ENCODE peak calls at places on chromosomes 3 and 15, in seven cellular contexts. One of them, this sample, is unnamed.

GRCh38 chr3:176696816-176697215 is 500.5 kb downstream of the TBL1XR1 start:
- DNase-seq in OCI-LY7: no peak
- DNase-seq in fibroblast of pulmonary artery: no peak
- DNase-seq in HAP-1: no peak
- DNase-seq in fibroblast of lung: peak; percentile 6
- DNase-seq in ovary: no peak
- DNase-seq in body of pancreas: peak; percentile 33
- DNase-seq in this sample: no peak

GRCh38 chr3:159839561-159840379 is 148.9 kb upstream of the IL12A start:
- DNase-seq in fibroblast of pulmonary artery: no peak
- DNase-seq in OCI-LY7: no peak
- DNase-seq in fibroblast of lung: peak; percentile 60
- DNase-seq in HAP-1: peak; percentile 61
- DNase-seq in body of pancreas: no peak
- DNase-seq in ovary: no peak
- DNase-seq in this sample: no peak

GRCh38 chr15:72782993-72783562 is 480 bp downstream of the ADPGK start:
- DNase-seq in HAP-1: no peak
- DNase-seq in fibroblast of lung: no peak
- DNase-seq in OCI-LY7: peak; percentile 56
- DNase-seq in fibroblast of pulmonary artery: peak; percentile 30
- DNase-seq in body of pancreas: peak; percentile 57
- DNase-seq in ovary: no peak
- DNase-seq in this sample: peak; percentile 31

GRCh38 chr3:114308377-114308776 is 14.5 kb downstream of the TIGIT start:
- DNase-seq in HAP-1: no peak
- DNase-seq in body of pancreas: no peak
- DNase-seq in fibroblast of lung: no peak
- DNase-seq in fibroblast of pulmonary artery: no peak
- DNase-seq in ovary: no peak
- DNase-seq in OCI-LY7: no peak
- DNase-seq in this sample: no peak

GRCh38 chr15:32856753-32857152 is 138.9 kb downstream of the GREM1 start:
- DNase-seq in OCI-LY7: no peak
- DNase-seq in fibroblast of lung: peak; percentile 96
- DNase-seq in HAP-1: no peak
- DNase-seq in body of pancreas: no peak
- DNase-seq in fibroblast of pulmonary artery: no peak
- DNase-seq in ovary: no peak
- DNase-seq in this sample: no peak

GRCh38 chr3:15333099-15333956 is 942 bp upstream of the SH3BP5 start:
- DNase-seq in body of pancreas: no peak
- DNase-seq in OCI-LY7: no peak
- DNase-seq in ovary: peak; percentile 63
- DNase-seq in HAP-1: no peak
- DNase-seq in fibroblast of pulmonary artery: no peak
- DNase-seq in fibroblast of lung: no peak
- DNase-seq in this sample: no peak

GRCh38 chr15:74253276-74253921 is 17.3 kb downstream of the CCDC33 start:
- DNase-seq in body of pancreas: no peak
- DNase-seq in ovary: no peak
- DNase-seq in HAP-1: no peak
- DNase-seq in fibroblast of pulmonary artery: no peak
- DNase-seq in fibroblast of lung: peak; percentile 12
- DNase-seq in OCI-LY7: peak; percentile 44
- DNase-seq in this sample: no peak

GRCh38 chr15:27017168-27017809 is 46.3 kb downstream of the GABRG3 start:
- DNase-seq in OCI-LY7: peak; percentile 62
- DNase-seq in fibroblast of lung: peak; percentile 72
- DNase-seq in fibroblast of pulmonary artery: peak; percentile 66
- DNase-seq in HAP-1: peak; percentile 85
- DNase-seq in body of pancreas: peak; percentile 55
- DNase-seq in ovary: no peak
- DNase-seq in this sample: peak; percentile 44

GRCh38 chr15:74552761-74553441 is 11.9 kb downstream of the ARID3B start:
- DNase-seq in body of pancreas: no peak
- DNase-seq in fibroblast of pulmonary artery: no peak
- DNase-seq in ovary: no peak
- DNase-seq in HAP-1: no peak
- DNase-seq in fibroblast of lung: no peak
- DNase-seq in OCI-LY7: no peak
- DNase-seq in this sample: no peak

GRCh38 chr3:40381904-40382616 is 4.9 kb upstream of the ENTPD3 start:
- DNase-seq in fibroblast of pulmonary artery: no peak
- DNase-seq in ovary: no peak
- DNase-seq in fibroblast of lung: no peak
- DNase-seq in body of pancreas: no peak
- DNase-seq in HAP-1: no peak
- DNase-seq in OCI-LY7: no peak
- DNase-seq in this sample: no peak

GRCh38 chr3:57224856-57225255 is 2.7 kb upstream of the APPL1 start:
- DNase-seq in ovary: no peak
- DNase-seq in HAP-1: no peak
- DNase-seq in OCI-LY7: peak; percentile 16
- DNase-seq in body of pancreas: no peak
- DNase-seq in fibroblast of pulmonary artery: peak; percentile 1
- DNase-seq in fibroblast of lung: peak; percentile 16
- DNase-seq in this sample: no peak

GRCh38 chr3:26768068-26768651 is 145.6 kb downstream of the LRRC3B start:
- DNase-seq in OCI-LY7: no peak
- DNase-seq in fibroblast of lung: no peak
- DNase-seq in body of pancreas: no peak
- DNase-seq in HAP-1: no peak
- DNase-seq in ovary: no peak
- DNase-seq in fibroblast of pulmonary artery: no peak
- DNase-seq in this sample: no peak

GRCh38 chr3:25423780-25424179 is 4.3 kb upstream of the RARB start:
- DNase-seq in fibroblast of lung: peak; percentile 84
- DNase-seq in body of pancreas: no peak
- DNase-seq in HAP-1: no peak
- DNase-seq in fibroblast of pulmonary artery: peak; percentile 51
- DNase-seq in OCI-LY7: no peak
- DNase-seq in ovary: no peak
- DNase-seq in this sample: no peak

GRCh38 chr15:53401503-53401902 is 358.0 kb downstream of the WDR72 start:
- DNase-seq in fibroblast of lung: no peak
- DNase-seq in OCI-LY7: no peak
- DNase-seq in HAP-1: no peak
- DNase-seq in ovary: no peak
- DNase-seq in fibroblast of pulmonary artery: no peak
- DNase-seq in body of pancreas: no peak
- DNase-seq in this sample: no peak

GRCh38 chr3:156218353-156218744 is 98.0 kb downstream of the KCNAB1 start:
- DNase-seq in ovary: no peak
- DNase-seq in fibroblast of lung: peak; percentile 52
- DNase-seq in OCI-LY7: no peak
- DNase-seq in fibroblast of pulmonary artery: no peak
- DNase-seq in body of pancreas: no peak
- DNase-seq in HAP-1: no peak
- DNase-seq in this sample: no peak

GRCh38 chr3:48662753-48663488 is at the start of gene CELSR3:
- DNase-seq in ovary: peak; percentile 81
- DNase-seq in OCI-LY7: peak; percentile 95
- DNase-seq in fibroblast of lung: peak; percentile 90
- DNase-seq in body of pancreas: peak; percentile 52
- DNase-seq in fibroblast of pulmonary artery: peak; percentile 92
- DNase-seq in HAP-1: peak; percentile 92
- DNase-seq in this sample: peak; percentile 85

GRCh38 chr15:88512606-88513005 is 33.9 kb downstream of the DET1 start:
- DNase-seq in fibroblast of lung: peak; percentile 51
- DNase-seq in fibroblast of pulmonary artery: no peak
- DNase-seq in OCI-LY7: no peak
- DNase-seq in ovary: no peak
- DNase-seq in body of pancreas: no peak
- DNase-seq in HAP-1: no peak
- DNase-seq in this sample: no peak

GRCh38 chr3:129992781-129993180 is 18.3 kb downstream of the TRH start:
- DNase-seq in HAP-1: peak; percentile 22
- DNase-seq in fibroblast of lung: no peak
- DNase-seq in OCI-LY7: no peak
- DNase-seq in ovary: no peak
- DNase-seq in fibroblast of pulmonary artery: peak; percentile 7
- DNase-seq in body of pancreas: no peak
- DNase-seq in this sample: no peak

GRCh38 chr15:23629234-23629805 is 18.3 kb downstream of the MAGEL2 start:
- DNase-seq in HAP-1: no peak
- DNase-seq in ovary: no peak
- DNase-seq in fibroblast of pulmonary artery: peak; percentile 14
- DNase-seq in fibroblast of lung: peak; percentile 4
- DNase-seq in body of pancreas: no peak
- DNase-seq in OCI-LY7: peak; percentile 4
- DNase-seq in this sample: no peak

GRCh38 chr3:186090884-186091283 is 18.0 kb downstream of the ETV5 start:
- DNase-seq in ovary: no peak
- DNase-seq in OCI-LY7: no peak
- DNase-seq in fibroblast of lung: no peak
- DNase-seq in HAP-1: no peak
- DNase-seq in body of pancreas: no peak
- DNase-seq in fibroblast of pulmonary artery: no peak
- DNase-seq in this sample: no peak

GRCh38 chr3:20574746-20575145 is 388.7 kb upstream of the SGO1 start:
- DNase-seq in fibroblast of lung: peak; percentile 95
- DNase-seq in OCI-LY7: no peak
- DNase-seq in body of pancreas: no peak
- DNase-seq in fibroblast of pulmonary artery: peak; percentile 81
- DNase-seq in ovary: no peak
- DNase-seq in HAP-1: no peak
- DNase-seq in this sample: no peak

GRCh38 chr3:196979545-196979944 is 10.9 kb upstream of the PIGZ start:
- DNase-seq in fibroblast of pulmonary artery: peak; percentile 91
- DNase-seq in HAP-1: no peak
- DNase-seq in ovary: peak; percentile 59
- DNase-seq in OCI-LY7: no peak
- DNase-seq in fibroblast of lung: peak; percentile 33
- DNase-seq in body of pancreas: no peak
- DNase-seq in this sample: no peak

GRCh38 chr3:12473503-12473902 is 10.8 kb upstream of the TSEN2 start:
- DNase-seq in body of pancreas: no peak
- DNase-seq in HAP-1: no peak
- DNase-seq in fibroblast of lung: no peak
- DNase-seq in OCI-LY7: no peak
- DNase-seq in fibroblast of pulmonary artery: no peak
- DNase-seq in ovary: no peak
- DNase-seq in this sample: no peak

GRCh38 chr3:58657571-58658141 is 8.9 kb downstream of the FAM3D start:
- DNase-seq in fibroblast of pulmonary artery: no peak
- DNase-seq in HAP-1: no peak
- DNase-seq in body of pancreas: peak; percentile 10
- DNase-seq in OCI-LY7: no peak
- DNase-seq in fibroblast of lung: no peak
- DNase-seq in ovary: no peak
- DNase-seq in this sample: peak; percentile 56

GRCh38 chr3:80285370-80285769 is 517.6 kb upstream of the ROBO1 start:
- DNase-seq in body of pancreas: no peak
- DNase-seq in fibroblast of pulmonary artery: no peak
- DNase-seq in OCI-LY7: no peak
- DNase-seq in ovary: no peak
- DNase-seq in HAP-1: no peak
- DNase-seq in fibroblast of lung: peak; percentile 50
- DNase-seq in this sample: no peak
- H3K4me3 ChIP-seq in body of pancreas: no peak overlapping the region
- H3K4me3 ChIP-seq in fibroblast of pulmonary artery: no peak overlapping the region
- H3K4me3 ChIP-seq in OCI-LY7: no peak overlapping the region
- H3K4me3 ChIP-seq in ovary: no peak overlapping the region
- H3K4me3 ChIP-seq in HAP-1: no peak overlapping the region
- H3K4me3 ChIP-seq in fibroblast of lung: no peak overlapping the region
- H3K4me3 ChIP-seq in this sample: no peak overlapping the region

GRCh38 chr15:51349156-51349844 is 7.8 kb downstream of the GLDN start:
- DNase-seq in body of pancreas: no peak
- DNase-seq in HAP-1: no peak
- DNase-seq in ovary: no peak
- DNase-seq in fibroblast of lung: peak; percentile 14
- DNase-seq in fibroblast of pulmonary artery: no peak
- DNase-seq in OCI-LY7: no peak
- DNase-seq in this sample: no peak
- H3K4me3 ChIP-seq in body of pancreas: no peak overlapping the region
- H3K4me3 ChIP-seq in HAP-1: no peak overlapping the region
- H3K4me3 ChIP-seq in ovary: no peak overlapping the region
- H3K4me3 ChIP-seq in fibroblast of lung: no peak overlapping the region
- H3K4me3 ChIP-seq in fibroblast of pulmonary artery: no peak overlapping the region
- H3K4me3 ChIP-seq in OCI-LY7: no peak overlapping the region
- H3K4me3 ChIP-seq in this sample: no peak overlapping the region

GRCh38 chr3:139538733-139539132 is 809 bp downstream of the RBP1 start:
- DNase-seq in fibroblast of pulmonary artery: peak; percentile 60
- DNase-seq in fibroblast of lung: peak; percentile 84
- DNase-seq in ovary: peak; percentile 81
- DNase-seq in HAP-1: no peak
- DNase-seq in OCI-LY7: no peak
- DNase-seq in body of pancreas: peak; percentile 84
- DNase-seq in this sample: peak; percentile 29
- H3K4me3 ChIP-seq in fibroblast of pulmonary artery: peak overlapping the region; percentile 56
- H3K4me3 ChIP-seq in fibroblast of lung: no peak overlapping the region
- H3K4me3 ChIP-seq in ovary: peak overlapping the region; percentile 76
- H3K4me3 ChIP-seq in HAP-1: peak overlapping the region; percentile 44
- H3K4me3 ChIP-seq in OCI-LY7: no peak overlapping the region
- H3K4me3 ChIP-seq in body of pancreas: peak overlapping the region; percentile 44
- H3K4me3 ChIP-seq in this sample: no peak overlapping the region

GRCh38 chr3:86990734-86991481 is at the start of gene VGLL3:
- DNase-seq in HAP-1: peak; percentile 84
- DNase-seq in fibroblast of lung: peak; percentile 90
- DNase-seq in body of pancreas: peak; percentile 77
- DNase-seq in fibroblast of pulmonary artery: peak; percentile 88
- DNase-seq in OCI-LY7: no peak
- DNase-seq in ovary: peak; percentile 87
- DNase-seq in this sample: peak; percentile 32

GRCh38 chr3:86990171-86990733 is 697 bp downstream of the VGLL3 start:
- DNase-seq in fibroblast of pulmonary artery: no peak
- DNase-seq in HAP-1: peak; percentile 50
- DNase-seq in fibroblast of lung: peak; percentile 48
- DNase-seq in body of pancreas: peak; percentile 65
- DNase-seq in OCI-LY7: no peak
- DNase-seq in ovary: peak; percentile 68
- DNase-seq in this sample: peak; percentile 35

GRCh38 chr3:86991482-86991815 is 500 bp upstream of the VGLL3 start:
- DNase-seq in OCI-LY7: no peak
- DNase-seq in ovary: no peak
- DNase-seq in body of pancreas: no peak
- DNase-seq in fibroblast of pulmonary artery: no peak
- DNase-seq in HAP-1: no peak
- DNase-seq in fibroblast of lung: no peak
- DNase-seq in this sample: no peak

GRCh38 chr3:86993704-86994103 is 2.8 kb upstream of the VGLL3 start:
- DNase-seq in fibroblast of lung: peak; percentile 81
- DNase-seq in fibroblast of pulmonary artery: peak; percentile 48
- DNase-seq in OCI-LY7: no peak
- DNase-seq in HAP-1: no peak
- DNase-seq in ovary: no peak
- DNase-seq in body of pancreas: no peak
- DNase-seq in this sample: no peak

DNA sequence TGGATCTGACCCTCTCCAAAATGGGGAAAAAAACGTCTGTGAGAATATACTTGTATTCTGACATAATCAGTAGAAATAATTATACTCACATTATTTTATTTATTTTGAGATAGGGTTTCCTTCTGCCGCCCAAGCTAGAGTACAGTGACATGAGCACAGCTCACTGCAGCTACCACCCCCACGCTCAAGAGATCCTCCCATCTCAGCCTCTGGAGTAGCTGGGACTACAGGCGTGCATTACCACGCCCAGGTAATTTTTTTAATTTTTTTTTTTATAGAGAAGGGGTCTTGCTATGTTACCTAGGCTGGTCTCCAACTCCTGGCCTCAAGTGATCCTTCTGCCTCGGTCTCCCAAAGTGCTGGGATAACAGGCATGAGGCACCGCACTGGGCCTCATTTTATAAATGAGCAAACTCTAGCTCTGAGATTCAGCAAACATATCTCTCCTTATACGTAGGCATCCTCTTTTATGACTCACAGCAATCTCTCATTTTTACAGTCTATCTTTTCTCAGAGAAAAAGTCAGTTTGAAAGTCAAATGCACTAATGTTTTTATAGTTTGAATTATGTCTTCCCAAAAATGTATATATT is 986 bp upstream of the VGLL3 start:
- DNase-seq in fibroblast of pulmonary artery: no peak
- DNase-seq in HAP-1: no peak
- DNase-seq in OCI-LY7: no peak
- DNase-seq in body of pancreas: no peak
- DNase-seq in fibroblast of lung: peak; percentile 53
- DNase-seq in ovary: no peak
- DNase-seq in this sample: no peak
- H3K4me3 ChIP-seq in fibroblast of pulmonary artery: peak overlapping the region; percentile 87
- H3K4me3 ChIP-seq in HAP-1: peak overlapping the region; percentile 65
- H3K4me3 ChIP-seq in OCI-LY7: no peak overlapping the region
- H3K4me3 ChIP-seq in body of pancreas: no peak overlapping the region
- H3K4me3 ChIP-seq in fibroblast of lung: peak overlapping the region; percentile 79
- H3K4me3 ChIP-seq in ovary: no peak overlapping the region
- H3K4me3 ChIP-seq in this sample: no peak overlapping the region

This sample was measured in mucosa of descending colon.